ENCODE peak calls at places on chromosomes 7 and 10, in six cellular contexts. H is CD4-positive, alpha-beta memory T cell; E is transverse colon; Y is body of pancreas; W is heart right ventricle; R is pancreas. D is an unnamed sample.

GRCh38 chr10:28280652-28281051 is 22.2 kb downstream of the MPP7 start:
- DNase-seq in H (no peak), E (no peak), Y (no peak), W (no peak), R (no peak), D (no peak)

GRCh38 chr10:91006001-91006751 is 85.3 kb upstream of the ANKRD1 start:
- DNase-seq in H (peak; percentile 67), E (peak; percentile 59), Y (peak; percentile 60), W (peak; percentile 51), R (peak; percentile 27), D (peak; percentile 74)

GRCh38 chr7:87339373-87339897 is 6.0 kb upstream of the CROT start:
- DNase-seq in H (no peak), E (no peak), Y (no peak), W (no peak), R (no peak), D (no peak)

GRCh38 chr7:129610709-129611245 is 743 bp upstream of the NRF1 start:
- DNase-seq in H (no peak), E (no peak), Y (no peak), W (no peak), R (no peak), D (peak; percentile 16)

GRCh38 chr7:17444151-17444550 is 145.7 kb downstream of the AHR start:
- DNase-seq in H (no peak), E (no peak), Y (no peak), W (no peak), R (no peak), D (no peak)

GRCh38 chr7:86643478-86644281 is at the start of gene GRM3:
- DNase-seq in H (no peak), E (no peak), Y (peak; percentile 21), W (no peak), R (no peak), D (no peak)

GRCh38 chr7:107712906-107713305 is 31.0 kb upstream of the CBLL1 start:
- DNase-seq in H (no peak), E (no peak), Y (no peak), W (no peak), R (no peak), D (no peak)

GRCh38 chr7:52154382-52154781 is 837.8 kb upstream of the COBL start:
- DNase-seq in H (no peak), E (no peak), Y (no peak), W (no peak), R (no peak), D (no peak)

GRCh38 chr10:114869500-114869899 is 47.9 kb downstream of the FHIP2A start:
- DNase-seq in H (no peak), E (no peak), Y (no peak), W (no peak), R (no peak), D (no peak)

GRCh38 chr7:152968003-152968402 is 208.5 kb downstream of the ACTR3B start:
- DNase-seq in H (no peak), E (no peak), Y (no peak), W (no peak), R (no peak), D (peak; percentile 30)

GRCh38 chr7:150340875-150341262 is 560 bp downstream of the RARRES2 start:
- DNase-seq in H (no peak), E (no peak), Y (no peak), W (no peak), R (no peak), D (no peak)

GRCh38 chr7:106223156-106223555 is 61.6 kb downstream of the NAMPT start:
- DNase-seq in H (no peak), E (no peak), Y (no peak), W (no peak), R (no peak), D (no peak)

GRCh38 chr10:98879486-98879885 is 356.2 kb downstream of the HPSE2 start:
- DNase-seq in H (no peak), E (no peak), Y (no peak), W (no peak), R (no peak), D (no peak)

GRCh38 chr7:141436676-141437075 is 114.5 kb upstream of the AGK start:
- DNase-seq in H (no peak), E (no peak), Y (no peak), W (no peak), R (no peak), D (no peak)

GRCh38 chr10:14879801-14880193 is 1.1 kb downstream of the SUV39H2 start:
- DNase-seq in H (peak; percentile 11), E (no peak), Y (no peak), W (no peak), R (no peak), D (no peak)
- H3K4me3 ChIP-seq in H (peak overlapping the region; percentile 88), E (no peak overlapping the region), Y (peak overlapping the region; percentile 93), W (peak overlapping the region; percentile 82), R (peak overlapping the region; percentile 94), D (peak overlapping the region; percentile 90)

DNA sequence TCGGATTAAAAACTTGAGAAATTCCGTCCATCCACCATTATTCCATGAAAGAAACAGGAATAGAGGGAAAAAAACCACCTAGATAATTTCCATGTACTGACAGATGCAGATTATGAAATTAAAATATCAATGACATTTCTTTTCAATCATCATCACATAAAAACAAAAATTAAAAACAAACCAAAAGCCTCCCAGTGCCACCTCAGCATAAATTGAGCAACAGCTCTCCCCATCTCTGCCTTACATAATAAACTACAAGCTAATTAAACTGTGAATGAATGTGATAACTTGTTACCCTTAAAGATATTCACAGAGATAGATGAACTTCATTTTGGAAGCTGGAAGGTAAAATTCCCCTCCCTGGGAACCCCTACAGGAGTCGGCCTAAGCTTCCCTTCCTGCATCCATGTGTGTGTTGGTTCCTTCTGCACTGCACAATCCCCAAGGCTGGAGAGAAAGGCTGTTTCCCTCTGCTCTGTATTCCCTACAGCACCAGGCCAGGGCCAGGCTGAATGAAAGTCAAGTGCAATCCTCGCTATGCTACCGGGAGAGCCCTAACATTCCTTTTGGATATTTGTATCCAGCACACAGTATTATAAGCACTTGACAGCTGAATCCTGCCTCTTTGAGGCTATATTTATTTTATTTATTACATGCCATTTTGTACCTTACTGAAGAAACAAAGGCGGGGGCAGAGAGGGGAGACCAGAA is 8.1 kb downstream of the CCDC6 start:
- DNase-seq in H (no peak), E (no peak), Y (no peak), W (no peak), R (no peak), D (no peak)
- H3K4me1 ChIP-seq in H (peaks cover 24% of the 10 kb centered on the region), E (peaks cover 87% of the 10 kb centered on the region), Y (peaks cover 94% of the 10 kb centered on the region), W (peaks cover 61% of the 10 kb centered on the region), R (peaks cover 87% of the 10 kb centered on the region), D (no peaks in the 10 kb centered on the region)

DNA sequence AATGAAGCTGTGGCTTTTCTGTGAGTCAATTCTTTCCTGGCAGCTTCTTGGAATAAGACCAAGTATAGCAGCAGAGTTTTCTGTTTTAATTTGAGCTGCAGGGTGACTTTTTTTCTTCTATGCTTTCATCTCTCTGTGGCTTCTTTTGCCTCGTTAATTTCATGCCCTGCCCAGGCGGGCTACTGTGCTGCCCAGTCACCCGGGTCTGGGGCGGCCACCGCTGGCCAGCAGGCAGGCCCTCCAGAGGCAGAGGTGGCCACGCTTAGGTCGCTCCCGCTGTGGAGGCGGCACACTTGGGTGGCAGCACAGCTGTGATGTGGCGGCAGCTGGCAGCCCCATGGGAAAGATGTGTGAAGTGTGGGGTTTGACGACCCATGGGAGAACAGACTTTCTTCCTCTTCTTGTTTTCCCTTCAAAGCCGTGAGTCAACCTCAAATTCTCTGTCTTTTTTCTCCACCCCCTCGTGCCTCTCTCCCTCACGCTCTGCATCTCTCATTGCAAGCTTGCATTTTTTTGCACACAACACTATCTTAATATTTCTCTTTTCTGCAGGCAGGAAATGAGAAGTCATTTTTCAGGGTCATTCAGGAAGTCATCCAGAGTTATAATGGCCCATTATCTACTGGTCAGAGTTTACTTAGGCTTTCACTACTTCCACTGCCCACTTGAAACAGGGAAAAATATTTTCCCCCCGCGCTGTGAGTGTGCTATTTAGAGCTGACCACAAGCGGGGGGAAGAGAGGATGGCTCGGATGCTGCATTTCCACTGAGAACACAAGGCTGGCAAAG is 67.8 kb downstream of the EGFR start:
- DNase-seq in H (no peak), E (no peak), Y (peak; percentile 36), W (no peak), R (peak; percentile 65), D (peak; percentile 79)
- H3K4me3 ChIP-seq in H (no peak overlapping the region), E (no peak overlapping the region), Y (no peak overlapping the region), W (no peak overlapping the region), R (no peak overlapping the region), D (peak overlapping the region; percentile 42)

GRCh38 chr7:23454880-23455526 is 15.3 kb downstream of the IGF2BP3 start:
- DNase-seq in H (no peak), E (no peak), Y (no peak), W (no peak), R (no peak), D (peak; percentile 25)

GRCh38 chr7:23449941-23450340 is 20.4 kb downstream of the IGF2BP3 start:
- DNase-seq in H (no peak), E (no peak), Y (no peak), W (no peak), R (no peak), D (no peak)

GRCh38 chr7:23456093-23456492 is 14.2 kb downstream of the IGF2BP3 start:
- DNase-seq in H (no peak), E (no peak), Y (no peak), W (no peak), R (no peak), D (no peak)

GRCh38 chr7:23445326-23445725 is 25.0 kb downstream of the IGF2BP3 start:
- DNase-seq in H (no peak), E (no peak), Y (no peak), W (no peak), R (no peak), D (no peak)

DNA sequence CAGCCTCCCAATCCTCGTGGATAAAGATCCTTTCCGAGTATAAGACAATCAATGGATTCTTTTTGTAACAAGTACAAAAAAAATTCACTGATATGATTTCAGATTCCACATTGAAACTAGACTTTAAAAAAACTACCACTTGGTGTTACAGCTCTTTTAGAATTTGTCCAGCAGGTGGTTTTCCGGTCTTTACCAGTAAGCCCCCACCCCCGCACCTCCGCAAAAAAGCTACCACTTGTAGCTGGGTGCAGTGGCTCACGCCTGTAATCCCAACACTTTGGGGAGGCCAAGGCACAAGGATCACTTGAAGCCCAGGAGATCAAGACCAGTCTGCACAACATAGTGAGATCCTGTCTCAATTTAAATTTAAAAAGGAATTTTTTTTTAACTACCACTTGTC is 19.8 kb downstream of the IGF2BP3 start:
- DNase-seq in H (no peak), E (no peak), Y (no peak), W (no peak), R (no peak), D (no peak)
- H3K4me1 ChIP-seq in H (no peaks in the 10 kb centered on the region), E (no peaks in the 10 kb centered on the region), Y (no peaks in the 10 kb centered on the region), W (no peaks in the 10 kb centered on the region), R (no peaks in the 10 kb centered on the region), D (peaks cover 4% of the 10 kb centered on the region)

D was measured in SJCRH30.